ENCODE peak calls at places on chromosomes 11 and 22, in four cellular contexts. I, J, M and D are unnamed samples.

GRCh38 chr11:11171854-11172253 is 181.2 kb downstream of the CSNK2A3 start:
- DNase-seq in I (peak; percentile 35), J (no peak), M (no peak), D (no peak)

GRCh38 chr11:127191689-127192088 is 191.1 kb upstream of the KIRREL3 start:
- DNase-seq in I (no peak), J (peak; percentile 61), M (no peak), D (no peak)

GRCh38 chr11:3808846-3809623 is 675 bp downstream of the PGAP2 start:
- DNase-seq in I (peak; percentile 88), J (no peak), M (no peak), D (peak; percentile 75)

GRCh38 chr11:70429428-70429705 is 31.0 kb downstream of the CTTN start:
- DNase-seq in I (no peak), J (no peak), M (no peak), D (no peak)

GRCh38 chr11:123590296-123590912 is 64.0 kb downstream of the SCN3B start:
- DNase-seq in I (no peak), J (no peak), M (no peak), D (peak; percentile 29)

GRCh38 chr22:47151490-47151889 is 389.0 kb downstream of the TBC1D22A start:
- DNase-seq in I (no peak), J (no peak), M (no peak), D (peak; percentile 13)

GRCh38 chr11:114964676-114965214 is 286.4 kb downstream of the NXPE2 start:
- DNase-seq in I (no peak), J (no peak), M (no peak), D (no peak)

GRCh38 chr11:19697721-19698121 is 14.9 kb upstream of the NAV2 start:
- DNase-seq in I (no peak), J (no peak), M (no peak), D (no peak)

GRCh38 chr11:68806931-68807844 is 34.5 kb downstream of the CPT1A start:
- DNase-seq in I (no peak), J (no peak), M (no peak), D (peak; percentile 58)

GRCh38 chr11:20518323-20518834 is 81.0 kb upstream of the SLC6A5 start:
- DNase-seq in I (no peak), J (no peak), M (no peak), D (no peak)

GRCh38 chr11:27204527-27204926 is 158.5 kb downstream of the CCDC34 start:
- DNase-seq in I (no peak), J (no peak), M (no peak), D (peak; percentile 40)

GRCh38 chr22:21624120-21624879 is 5.5 kb downstream of the YDJC start:
- DNase-seq in I (no peak), J (no peak), M (no peak), D (no peak)

GRCh38 chr11:71139516-71140205 is 112.7 kb downstream of the SHANK2 start:
- DNase-seq in I (no peak), J (no peak), M (no peak), D (no peak)

GRCh38 chr11:101127348-101127698 is 2.3 kb downstream of the PGR start:
- DNase-seq in I (peak; percentile 25), J (no peak), M (peak; percentile 75), D (no peak)

GRCh38 chr11:9263840-9264380 is 1.2 kb downstream of the DENND5A start:
- DNase-seq in I (peak; percentile 92), J (no peak), M (no peak), D (no peak)

GRCh38 chr11:65491163-65491465 is 7.7 kb upstream of the MALAT1 start:
- DNase-seq in I (no peak), J (no peak), M (no peak), D (no peak)

GRCh38 chr11:72792437-72793021 is 1.3 kb downstream of the STARD10 start:
- DNase-seq in I (peak; percentile 10), J (no peak), M (no peak), D (no peak)

GRCh38 chr11:116887909-116888556 is 50.6 kb upstream of the APOA1 start:
- DNase-seq in I (no peak), J (no peak), M (no peak), D (no peak)

GRCh38 chr22:42919199-42919598 is 62.1 kb upstream of the ARFGAP3 start:
- DNase-seq in I (peak; percentile 48), J (no peak), M (no peak), D (no peak)

GRCh38 chr11:133661867-133662266 is 129.6 kb upstream of the OPCML start:
- DNase-seq in I (no peak), J (no peak), M (no peak), D (no peak)

GRCh38 chr11:119054418-119054817 is 2.6 kb downstream of the HYOU1 start:
- DNase-seq in I (no peak), J (no peak), M (no peak), D (no peak)

GRCh38 chr11:11329062-11329806 is 23.8 kb downstream of the CSNK2A3 start:
- DNase-seq in I (no peak), J (no peak), M (no peak), D (no peak)

GRCh38 chr11:74366576-74366975 is 31.7 kb downstream of the PGM2L1 start:
- DNase-seq in I (no peak), J (no peak), M (no peak), D (no peak)

GRCh38 chr11:13214276-13214865 is 63.2 kb upstream of the BMAL1 start:
- DNase-seq in I (no peak), J (no peak), M (no peak), D (no peak)

GRCh38 chr11:134347441-134347840 is 15.7 kb downstream of the GLB1L2 start:
- DNase-seq in I (no peak), J (no peak), M (peak; percentile 41), D (no peak)

GRCh38 chr22:32308934-32309333 is 48.7 kb upstream of the RFPL3 start:
- DNase-seq in I (no peak), J (no peak), M (no peak), D (no peak)

GRCh38 chr11:117701781-117702180 is 95.2 kb downstream of the DSCAML1 start:
- DNase-seq in I (no peak), J (no peak), M (no peak), D (no peak)

GRCh38 chr11:25910090-25910489 is 421.8 kb upstream of the ANO3 start:
- DNase-seq in I (no peak), J (no peak), M (no peak), D (peak; percentile 82)

GRCh38 chr22:39967103-39967829 is 7.1 kb downstream of the TMA7B start:
- DNase-seq in I (no peak), J (no peak), M (no peak), D (peak; percentile 39)

GRCh38 chr11:73372371-73372993 is 3.7 kb upstream of the RELT start:
- DNase-seq in I (no peak), J (no peak), M (no peak), D (peak; percentile 21)

GRCh38 chr22:47147572-47147971 is 385.1 kb downstream of the TBC1D22A start:
- DNase-seq in I (no peak), J (no peak), M (no peak), D (no peak)

GRCh38 chr11:97934572-97935208 is 1086.1 kb upstream of the CNTN5 start:
- DNase-seq in I (no peak), J (no peak), M (no peak), D (no peak)

GRCh38 chr22:20805972-20806471 is 32.1 kb downstream of the SERPIND1 start:
- DNase-seq in I (no peak), J (no peak), M (no peak), D (no peak)

GRCh38 chr11:44753965-44754645 is 27.3 kb downstream of the TSPAN18 start:
- DNase-seq in I (no peak), J (no peak), M (peak; percentile 29), D (no peak)

GRCh38 chr11:85949798-85950197 is 94.6 kb downstream of the CCDC83 start:
- DNase-seq in I (no peak), J (no peak), M (no peak), D (no peak)